ENCODE peak calls at places on chromosomes 5 and 9, in ten cellular contexts. K is mesothelial cell of epicardium; N is type B pancreatic cell; C is GM06990; H is fibroblast of mammary gland; P is CD8-positive, alpha-beta T cell; W is brain microvascular endothelial cell; Y is pancreas; A is RWPE1; B is fibroblast of pulmonary artery. J is an unnamed sample.

GRCh38 chr5:97004423-97005060 is 68.7 kb downstream of the LNPEP start:
- DNase-seq in B (no peak), W (no peak), A (no peak), K (no peak), P (no peak), N (no peak), H (no peak), Y (no peak), C (no peak), J (no peak)

GRCh38 chr5:169701910-169702451 is 64.9 kb downstream of the DOCK2 start:
- DNase-seq in W (no peak), Y (no peak), H (peak), A (peak), P (no peak), C (no peak), B (peak), N (no peak), K (no peak), J (no peak)

GRCh38 chr5:124253421-124253820 is 493.0 kb downstream of the ZNF608 start:
- DNase-seq in A (no peak), W (no peak), B (no peak), Y (no peak), C (no peak), H (peak), P (no peak), N (no peak), K (no peak), J (no peak)

GRCh38 chr5:33167541-33167940 is 273.2 kb upstream of the TARS1 start:
- DNase-seq in N (no peak), Y (no peak), W (no peak), P (no peak), C (no peak), B (no peak), K (no peak), A (no peak), H (no peak), J (no peak)

GRCh38 chr5:63686938-63687337 is 275.3 kb downstream of the HTR1A start:
- DNase-seq in W (no peak), Y (no peak), K (no peak), H (no peak), C (no peak), N (no peak), P (no peak), A (no peak), B (no peak), J (no peak)

GRCh38 chr9:72006481-72006880 is 53.9 kb downstream of the C9orf57 start:
- DNase-seq in H (peak), C (no peak), K (no peak), W (no peak), B (no peak), N (no peak), Y (no peak), P (no peak), A (no peak), J (no peak)

GRCh38 chr9:135980926-135981630 is 19.9 kb upstream of the UBAC1 start:
- DNase-seq in P (no peak), C (no peak), K (no peak), H (no peak), N (no peak), B (no peak), Y (no peak), A (no peak), W (no peak), J (no peak)

GRCh38 chr5:125559296-125559695 is 812.9 kb upstream of the ZNF608 start:
- DNase-seq in Y (peak), C (no peak), H (peak), W (peak), N (no peak), K (no peak), A (peak), B (peak), P (no peak), J (no peak)

GRCh38 chr5:62982348-62982747 is 403.7 kb downstream of the LRRC70 start:
- DNase-seq in P (no peak), H (no peak), N (no peak), Y (no peak), C (no peak), W (no peak), B (no peak), A (no peak), K (no peak), J (no peak)

GRCh38 chr5:74641014-74641777 is 668 bp upstream of the ENC1 start:
- DNase-seq in K (peak), B (peak), Y (peak), C (peak), H (peak), A (peak), P (peak), W (peak), N (peak), J (peak)

GRCh38 chr5:40623480-40624420 is 56.0 kb upstream of the PTGER4 start:
- DNase-seq in B (no peak), W (no peak), A (no peak), K (no peak), Y (no peak), P (peak), N (no peak), H (no peak), C (no peak), J (no peak)

GRCh38 chr5:127909078-127909477 is 174.5 kb upstream of the SLC12A2 start:
- DNase-seq in N (no peak), B (peak), A (peak), P (no peak), C (no peak), H (peak), Y (no peak), K (no peak), W (peak), J (peak)

GRCh38 chr5:159224471-159224870 is 15.1 kb upstream of the RNF145 start:
- DNase-seq in Y (no peak), W (no peak), A (no peak), C (no peak), P (no peak), H (no peak), B (no peak), N (no peak), K (no peak), J (no peak)

GRCh38 chr5:172640822-172641358 is at the start of gene NEURL1B:
- DNase-seq in C (peak), H (peak), W (no peak), K (peak), A (peak), N (peak), P (peak), B (peak), Y (peak), J (peak)

GRCh38 chr5:148455055-148455675 is 71.4 kb downstream of the FBXO38 start:
- DNase-seq in W (no peak), Y (no peak), P (no peak), K (no peak), N (no peak), B (no peak), A (no peak), H (peak), C (no peak), J (no peak)

GRCh38 chr5:59609501-59610265 is 283.8 kb downstream of the PDE4D start:
- DNase-seq in Y (no peak), W (no peak), N (no peak), C (no peak), H (no peak), A (no peak), P (no peak), B (no peak), K (no peak), J (no peak)

GRCh38 chr9:27888661-27889295 is 315.5 kb upstream of the C9orf72 start:
- DNase-seq in Y (no peak), H (peak), P (peak), C (peak), W (peak), B (peak), K (no peak), A (peak), N (no peak), J (peak)

GRCh38 chr5:102858221-102858620 is 103.1 kb downstream of the PAM start:
- DNase-seq in A (no peak), P (no peak), N (no peak), C (no peak), Y (no peak), K (no peak), B (no peak), W (no peak), H (peak), J (no peak)

GRCh38 chr9:124013263-124014211 is 2.0 kb downstream of the LHX2 start:
- DNase-seq in K (no peak), Y (no peak), P (no peak), C (peak), H (no peak), A (no peak), B (no peak), W (no peak), N (no peak), J (peak)

GRCh38 chr9:133710661-133711427 is 27.3 kb downstream of the SARDH start:
- DNase-seq in Y (no peak), N (no peak), K (no peak), H (no peak), P (no peak), B (no peak), A (no peak), C (no peak), W (no peak), J (peak)

GRCh38 chr5:92939428-92939827 is 641.6 kb downstream of the NR2F1-AS1 start:
- DNase-seq in B (peak), A (no peak), N (no peak), Y (no peak), C (no peak), W (no peak), H (peak), P (no peak), K (no peak), J (no peak)

GRCh38 chr9:14311940-14312572 is 1.9 kb downstream of the NFIB start:
- DNase-seq in B (no peak), W (no peak), A (no peak), Y (no peak), K (no peak), N (no peak), P (no peak), H (no peak), C (no peak), J (no peak)

GRCh38 chr9:35938474-35939145 is 19.3 kb downstream of the OR2S2 start:
- DNase-seq in H (no peak), A (no peak), K (no peak), P (no peak), W (no peak), B (no peak), N (no peak), C (no peak), Y (no peak), J (no peak)

GRCh38 chr5:53029608-53030007 is 40.5 kb downstream of the ITGA2 start:
- DNase-seq in K (no peak), B (no peak), P (no peak), Y (no peak), N (no peak), A (no peak), C (no peak), W (no peak), H (no peak), J (no peak)

GRCh38 chr5:33831041-33831440 is 60.7 kb downstream of the ADAMTS12 start:
- DNase-seq in K (no peak), A (no peak), N (no peak), H (no peak), B (no peak), Y (no peak), W (no peak), C (no peak), P (no peak), J (no peak)

GRCh38 chr9:21434202-21435014 is 5.8 kb upstream of the IFNA1 start:
- DNase-seq in B (peak), Y (peak), H (peak), W (peak), N (no peak), C (no peak), K (no peak), A (peak), P (peak), J (peak)

GRCh38 chr5:113606298-113607134 is 93.0 kb downstream of the YTHDC2 start:
- DNase-seq in N (no peak), B (peak), K (no peak), W (peak), H (peak), C (no peak), A (peak), P (peak), Y (peak), J (peak)

GRCh38 chr9:130183133-130183762 is 11.0 kb downstream of the NCS1 start:
- DNase-seq in N (peak), H (peak), Y (no peak), A (no peak), P (no peak), C (no peak), B (peak), W (no peak), K (peak), J (no peak)

GRCh38 chr9:127970401-127971313 is 10.1 kb downstream of the EEIG1 start:
- DNase-seq in K (no peak), Y (no peak), B (no peak), A (no peak), N (no peak), W (no peak), H (no peak), P (peak), C (peak), J (no peak)

GRCh38 chr9:92098638-92099037 is 16.6 kb downstream of the SPTLC1 start:
- DNase-seq in H (no peak), Y (no peak), W (no peak), C (no peak), P (no peak), K (no peak), N (no peak), A (no peak), B (no peak), J (no peak)

GRCh38 chr9:91564081-91564670 is 140.5 kb upstream of the NFIL3 start:
- DNase-seq in W (no peak), B (no peak), N (no peak), P (no peak), K (no peak), A (no peak), Y (no peak), H (no peak), C (no peak), J (no peak)

GRCh38 chr5:143055596-143056330 is 285.6 kb downstream of the ARHGAP26 start:
- DNase-seq in C (no peak), A (no peak), N (no peak), W (no peak), K (no peak), Y (no peak), H (peak), B (peak), P (no peak), J (no peak)

GRCh38 chr5:116130471-116130870 is 45.6 kb downstream of the COMMD10 start:
- DNase-seq in H (peak), Y (no peak), K (no peak), N (no peak), B (peak), C (no peak), P (no peak), W (peak), A (no peak), J (no peak)

DNA sequence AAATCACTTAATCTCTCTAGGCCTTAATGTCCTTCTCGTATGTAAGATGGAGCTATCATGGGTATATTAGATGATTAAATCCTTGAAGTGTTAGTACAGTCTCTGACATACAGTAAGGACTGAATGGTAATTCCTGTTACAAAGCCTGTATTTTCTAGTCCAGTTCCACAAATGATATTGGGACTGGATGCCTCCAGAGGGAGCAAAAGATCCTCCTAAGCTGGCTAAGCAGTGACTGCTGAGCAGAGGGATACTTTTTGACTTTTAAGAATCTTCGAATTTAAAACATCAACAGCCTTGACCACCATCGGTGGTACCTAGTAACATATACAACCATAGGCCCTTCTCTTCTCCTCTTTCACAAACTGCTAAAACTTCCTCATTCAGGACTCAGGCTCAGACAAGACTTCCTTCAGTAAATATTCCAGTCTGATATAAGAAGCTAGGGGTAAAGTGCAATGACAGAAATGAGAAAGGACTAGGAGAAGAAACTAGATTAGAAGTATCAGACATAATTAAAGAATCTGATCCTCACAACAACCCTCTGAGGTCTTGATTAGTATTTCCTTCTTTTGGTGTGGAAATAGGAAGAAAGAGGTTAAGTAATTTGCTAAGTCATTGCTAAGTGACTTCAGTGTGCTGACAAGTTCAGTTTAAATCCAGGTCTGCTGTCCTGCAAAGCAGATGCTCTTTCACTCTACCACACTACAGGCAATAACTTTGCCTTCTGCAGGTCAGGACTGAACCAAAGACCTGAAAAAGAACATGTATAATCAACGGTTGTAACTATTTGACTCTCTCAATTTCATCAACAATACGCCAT is 13.9 kb downstream of the PTAR1 start:
- DNase-seq in Y (no peak), P (no peak), W (no peak), K (no peak), A (peak), B (peak), N (no peak), H (peak), C (no peak), J (no peak)
- TF ChIP-seq CTCF in Y (no peak), P (no peak), W (peak), K (no peak), A (no peak), B (peak), N (peak), H (peak), C (no peak), J (no peak)

GRCh38 chr5:151406322-151406947 is 41.0 kb upstream of the SLC36A1 start:
- DNase-seq in W (peak), B (peak), C (no peak), A (peak), N (no peak), H (peak), K (no peak), P (no peak), Y (no peak), J (no peak)
- TF ChIP-seq CTCF in W (peak), B (peak), C (peak), A (peak), N (peak), H (peak), K (no peak), P (peak), Y (peak), J (peak)

GRCh38 chr9:34646211-34647083 is at the start of gene GALT:
- DNase-seq in N (peak), W (peak), H (peak), A (peak), Y (peak), B (peak), P (peak), K (peak), C (peak), J (peak)
- TF ChIP-seq CTCF in N (peak), W (peak), H (peak), A (peak), Y (no peak), B (peak), P (peak), K (no peak), C (peak), J (no peak)

DNA sequence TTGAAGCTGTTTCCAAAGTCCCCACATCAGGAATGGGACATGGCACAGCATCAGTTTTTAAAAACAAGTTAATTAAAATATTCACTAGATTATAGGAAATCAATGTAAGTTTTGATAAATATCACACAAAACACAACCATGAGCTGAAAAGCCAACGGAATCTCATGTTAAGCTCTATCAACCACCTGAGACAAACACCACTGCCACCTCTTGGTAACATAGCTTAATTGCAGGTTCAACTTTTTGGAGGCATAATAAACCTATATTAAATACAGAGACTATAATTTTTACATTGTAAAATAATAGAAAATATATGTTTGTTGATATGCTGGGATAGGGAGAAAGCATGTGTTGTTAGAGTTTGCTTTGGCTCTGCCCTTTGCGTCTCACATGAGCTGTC is 126.1 kb downstream of the SV2C start:
- DNase-seq in C (no peak), W (no peak), A (no peak), N (no peak), H (no peak), K (no peak), P (no peak), B (no peak), Y (no peak), J (no peak)
- TF ChIP-seq CTCF in C (peak), W (no peak), A (no peak), N (peak), H (no peak), K (no peak), P (no peak), B (no peak), Y (no peak), J (peak)

GRCh38 chr5:179870403-179870903 is 11.8 kb upstream of the MRNIP start:
- DNase-seq in Y (no peak), C (no peak), N (no peak), P (no peak), H (peak), B (peak), A (no peak), K (no peak), W (peak), J (peak)
- TF ChIP-seq CTCF in Y (no peak), C (peak), N (peak), P (no peak), H (peak), B (peak), A (no peak), K (no peak), W (peak), J (peak)